ENCODE peak calls at places on chromosomes 7 and 10, in four cellular contexts. F, E, N and K are unnamed samples.

GRCh38 chr10:64007157-64007556 is 486.0 kb downstream of the REEP3 start:
- DNase-seq in F (no peak), E (no peak), N (no peak), K (no peak)

GRCh38 chr7:114930107-114930521 is 8.2 kb downstream of the MDFIC start:
- DNase-seq in F (no peak), E (no peak), N (no peak), K (no peak)

GRCh38 chr10:133372507-133372906 is 647 bp downstream of the ECHS1 start:
- DNase-seq in F (no peak), E (no peak), N (no peak), K (no peak)

GRCh38 chr7:111678281-111678680 is 116.0 kb upstream of the IMMP2L start:
- DNase-seq in F (no peak), E (no peak), N (no peak), K (no peak)

GRCh38 chr10:118573512-118573911 is 21.9 kb downstream of the PRLHR start:
- DNase-seq in F (no peak), E (no peak), N (no peak), K (no peak)

GRCh38 chr10:124066744-124067714 is 26.4 kb downstream of the CHST15 start:
- DNase-seq in F (no peak), E (peak), N (no peak), K (no peak)

GRCh38 chr10:70508912-70509366 is 30.4 kb downstream of the PALD1 start:
- DNase-seq in F (no peak), E (peak), N (no peak), K (peak)

GRCh38 chr10:49407552-49408137 is 11.8 kb upstream of the DRGX start:
- DNase-seq in F (peak), E (peak), N (peak), K (peak)

GRCh38 chr10:70990661-70991060 is 102.3 kb upstream of the PCBD1 start:
- DNase-seq in F (no peak), E (no peak), N (no peak), K (no peak)

GRCh38 chr7:36208997-36209813 is 56.2 kb downstream of the EEPD1 start:
- DNase-seq in F (no peak), E (no peak), N (no peak), K (no peak)

GRCh38 chr10:3963191-3963673 is 178.2 kb upstream of the KLF6 start:
- DNase-seq in F (no peak), E (no peak), N (no peak), K (no peak)

GRCh38 chr7:104469135-104469820 is 140.9 kb downstream of the LHFPL3 start:
- DNase-seq in F (no peak), E (no peak), N (no peak), K (no peak)

GRCh38 chr10:105956550-105956949 is 1208.0 kb downstream of the SORCS1 start:
- DNase-seq in F (no peak), E (no peak), N (no peak), K (no peak)

GRCh38 chr10:124717911-124718734 is 26.1 kb downstream of the FAM53B start:
- DNase-seq in F (peak), E (no peak), N (peak), K (no peak)

GRCh38 chr7:143360788-143361551 is 1.5 kb downstream of the FAM131B start:
- DNase-seq in F (no peak), E (no peak), N (no peak), K (peak)

GRCh38 chr10:115355162-115355760 is 262.1 kb downstream of the ATRNL1 start:
- DNase-seq in F (peak), E (peak), N (no peak), K (peak)

GRCh38 chr10:3838723-3839437 is 53.9 kb upstream of the KLF6 start:
- DNase-seq in F (no peak), E (no peak), N (no peak), K (no peak)

GRCh38 chr10:76899490-76899889 is 738.1 kb downstream of the KCNMA1 start:
- DNase-seq in F (no peak), E (no peak), N (no peak), K (no peak)

GRCh38 chr10:72267819-72268404 is 5.8 kb upstream of the DDIT4 start:
- DNase-seq in F (no peak), E (no peak), N (no peak), K (no peak)

GRCh38 chr7:105910172-105910571 is 33.8 kb upstream of the ATXN7L1 start:
- DNase-seq in F (no peak), E (no peak), N (no peak), K (no peak)

GRCh38 chr10:128568979-128569378 is 442.8 kb upstream of the MKI67 start:
- DNase-seq in F (no peak), E (no peak), N (no peak), K (no peak)

GRCh38 chr10:29287635-29288034 is 1.2 kb upstream of the LYZL1 start:
- DNase-seq in F (no peak), E (no peak), N (no peak), K (no peak)

GRCh38 chr10:72344932-72345331 is 9.8 kb downstream of the DNAJB12 start:
- DNase-seq in F (no peak), E (no peak), N (no peak), K (no peak)

GRCh38 chr10:102504179-102504975 is 605 bp downstream of the SUFU start:
- DNase-seq in F (no peak), E (no peak), N (peak), K (no peak)

GRCh38 chr10:77836299-77836820 is 90.2 kb downstream of the DLG5 start:
- DNase-seq in F (no peak), E (peak), N (peak), K (no peak)

GRCh38 chr10:24047201-24047600 is 161.7 kb upstream of the KIAA1217 start:
- DNase-seq in F (no peak), E (no peak), N (no peak), K (no peak)

GRCh38 chr7:51263631-51264484 is 52.8 kb downstream of the COBL start:
- DNase-seq in F (no peak), E (no peak), N (no peak), K (no peak)

GRCh38 chr10:98446121-98446655 is 547 bp downstream of the HPS1 start:
- DNase-seq in F (no peak), E (peak), N (peak), K (no peak)